ENCODE peak calls at places on chromosomes 4 and X, in ten cellular contexts. C, N, Q, T, W, U, F, A, Y and E are unnamed samples.

GRCh38 chr4:125097729-125098128 is 217.0 kb upstream of the FAT4 start:
- DNase-seq in C (no peak), N (no peak), Q (no peak), T (peak), W (no peak), U (no peak), F (no peak), A (peak), Y (no peak), E (no peak)

GRCh38 chr4:173748353-173748752 is 218.3 kb upstream of the HAND2 start:
- DNase-seq in C (no peak), N (no peak), Q (no peak), T (peak), W (no peak), U (no peak), F (no peak), A (no peak), Y (no peak), E (no peak)

GRCh38 chr4:1542516-1543320 is 136.5 kb upstream of the NKX1-1 start:
- DNase-seq in C (no peak), N (no peak), Q (no peak), T (no peak), W (no peak), U (no peak), F (no peak), A (no peak), Y (no peak), E (no peak)

GRCh38 chr4:102493794-102494193 is 7.4 kb upstream of the NFKB1 start:
- DNase-seq in C (no peak), N (no peak), Q (no peak), T (no peak), W (no peak), U (no peak), F (no peak), A (no peak), Y (no peak), E (no peak)

GRCh38 chr4:153788419-153789276 is at the start of gene SFRP2:
- DNase-seq in C (no peak), N (no peak), Q (no peak), T (no peak), W (no peak), U (no peak), F (peak), A (no peak), Y (no peak), E (no peak)

GRCh38 chrX:139875831-139876230 is 57.0 kb downstream of the ATP11C start:
- DNase-seq in C (no peak), N (no peak), Q (no peak), T (no peak), W (no peak), U (no peak), F (no peak), A (peak), Y (no peak), E (no peak)

GRCh38 chr4:81194286-81194685 is 20.7 kb downstream of the PRKG2 start:
- DNase-seq in C (no peak), N (no peak), Q (no peak), T (no peak), W (no peak), U (no peak), F (no peak), A (no peak), Y (no peak), E (no peak)

GRCh38 chr4:79241846-79242245 is 84.0 kb downstream of the NAA11 start:
- DNase-seq in C (no peak), N (no peak), Q (peak), T (peak), W (no peak), U (no peak), F (no peak), A (peak), Y (no peak), E (peak)

GRCh38 chrX:81900522-81900921 is 698.6 kb downstream of the SH3BGRL start:
- DNase-seq in C (no peak), N (no peak), Q (no peak), T (no peak), W (no peak), U (no peak), F (no peak), A (no peak), Y (no peak), E (no peak)

GRCh38 chr4:81454498-81454897 is 17.2 kb downstream of the RASGEF1B start:
- DNase-seq in C (peak), N (no peak), Q (no peak), T (peak), W (no peak), U (no peak), F (peak), A (peak), Y (no peak), E (peak)

GRCh38 chrX:129759576-129760061 is 20.1 kb upstream of the SASH3 start:
- DNase-seq in C (peak), N (peak), Q (no peak), T (peak), W (no peak), U (peak), F (peak), A (peak), Y (no peak), E (peak)

GRCh38 chrX:46626566-46626965 is 53.0 kb downstream of the CHST7 start:
- DNase-seq in C (no peak), N (no peak), Q (no peak), T (no peak), W (no peak), U (no peak), F (peak), A (no peak), Y (no peak), E (no peak)

GRCh38 chrX:133655262-133655913 is 240.1 kb upstream of the GPC4 start:
- DNase-seq in C (no peak), N (no peak), Q (no peak), T (no peak), W (no peak), U (no peak), F (no peak), A (peak), Y (no peak), E (no peak)

GRCh38 chrX:140425712-140426395 is 79.0 kb downstream of the SOX3 start:
- DNase-seq in C (no peak), N (no peak), Q (no peak), T (no peak), W (no peak), U (no peak), F (no peak), A (peak), Y (no peak), E (no peak)

GRCh38 chr4:83662204-83662603 is 126.3 kb downstream of the GPAT3 start:
- DNase-seq in C (no peak), N (no peak), Q (no peak), T (no peak), W (no peak), U (no peak), F (no peak), A (no peak), Y (no peak), E (no peak)

GRCh38 chr4:5824635-5825034 is 68.3 kb downstream of the CRMP1 start:
- DNase-seq in C (peak), N (no peak), Q (no peak), T (peak), W (no peak), U (peak), F (no peak), A (peak), Y (peak), E (peak)

GRCh38 chr4:25859429-25860148 is 3.2 kb downstream of the SEL1L3 start:
- DNase-seq in C (no peak), N (no peak), Q (no peak), T (no peak), W (no peak), U (no peak), F (no peak), A (peak), Y (no peak), E (peak)

GRCh38 chrX:110317079-110317819 is 636 bp downstream of the AMMECR1 start:
- DNase-seq in C (peak), N (no peak), Q (no peak), T (peak), W (peak), U (peak), F (peak), A (no peak), Y (peak), E (peak)

GRCh38 chr4:54567327-54567726 is 90.4 kb upstream of the KIT start:
- DNase-seq in C (no peak), N (no peak), Q (no peak), T (no peak), W (no peak), U (no peak), F (no peak), A (no peak), Y (no peak), E (no peak)

GRCh38 chr4:38967260-38968095 is 64.7 kb downstream of the TMEM156 start:
- DNase-seq in C (peak), N (no peak), Q (no peak), T (peak), W (no peak), U (no peak), F (no peak), A (peak), Y (no peak), E (peak)

GRCh38 chrX:123860506-123860840 is 620 bp downstream of the XIAP start:
- DNase-seq in C (no peak), N (peak), Q (peak), T (peak), W (no peak), U (no peak), F (no peak), A (no peak), Y (no peak), E (no peak)

GRCh38 chrX:106802063-106802387 is 448 bp upstream of the TBC1D8B start:
- DNase-seq in C (no peak), N (no peak), Q (no peak), T (peak), W (no peak), U (no peak), F (no peak), A (peak), Y (no peak), E (no peak)

GRCh38 chr4:60992037-60992436 is 208.1 kb upstream of the ADGRL3 start:
- DNase-seq in C (no peak), N (no peak), Q (no peak), T (peak), W (no peak), U (no peak), F (no peak), A (peak), Y (no peak), E (peak)

GRCh38 chrX:73214366-73215094 is at the start of gene NAP1L2:
- DNase-seq in C (no peak), N (peak), Q (no peak), T (no peak), W (no peak), U (no peak), F (peak), A (peak), Y (no peak), E (peak)

GRCh38 chrX:22974616-22975015 is 25.1 kb upstream of the DDX53 start:
- DNase-seq in C (no peak), N (no peak), Q (no peak), T (no peak), W (no peak), U (no peak), F (no peak), A (peak), Y (no peak), E (no peak)

GRCh38 chr4:39410415-39410814 is 3.7 kb downstream of the KLB start:
- DNase-seq in C (no peak), N (no peak), Q (no peak), T (peak), W (no peak), U (no peak), F (no peak), A (no peak), Y (no peak), E (no peak)

GRCh38 chr4:123405212-123405856 is 8.7 kb downstream of the SPRY1 start:
- DNase-seq in C (no peak), N (no peak), Q (no peak), T (no peak), W (no peak), U (no peak), F (no peak), A (no peak), Y (no peak), E (no peak)

GRCh38 chr4:164748375-164748774 is 5.6 kb upstream of the SMIM31 start:
- DNase-seq in C (peak), N (no peak), Q (no peak), T (peak), W (no peak), U (no peak), F (no peak), A (peak), Y (no peak), E (no peak)

GRCh38 chr4:10333942-10334341 is 123.3 kb downstream of the ZNF518B start:
- DNase-seq in C (no peak), N (no peak), Q (no peak), T (no peak), W (no peak), U (no peak), F (no peak), A (no peak), Y (no peak), E (no peak)

GRCh38 chr4:27176400-27176799 is 315.8 kb downstream of the STIM2 start:
- DNase-seq in C (peak), N (no peak), Q (peak), T (peak), W (no peak), U (no peak), F (no peak), A (peak), Y (no peak), E (no peak)

GRCh38 chr4:25628441-25628840 is 27.2 kb upstream of the SLC34A2 start:
- DNase-seq in C (no peak), N (no peak), Q (no peak), T (no peak), W (no peak), U (no peak), F (no peak), A (peak), Y (no peak), E (no peak)

GRCh38 chr4:128228021-128228571 is 59.5 kb downstream of the PGRMC2 start:
- DNase-seq in C (no peak), N (no peak), Q (peak), T (no peak), W (no peak), U (no peak), F (no peak), A (peak), Y (no peak), E (no peak)

GRCh38 chr4:108834787-108835384 is 72.0 kb upstream of the ETNPPL start:
- DNase-seq in C (peak), N (no peak), Q (peak), T (peak), W (no peak), U (no peak), F (no peak), A (peak), Y (no peak), E (peak)

GRCh38 chr4:24456431-24456830 is 127.9 kb downstream of the DHX15 start:
- DNase-seq in C (no peak), N (no peak), Q (no peak), T (no peak), W (no peak), U (no peak), F (no peak), A (peak), Y (no peak), E (no peak)

GRCh38 chr4:86493460-86493859 is 100.7 kb upstream of the PTPN13 start:
- DNase-seq in C (no peak), N (no peak), Q (no peak), T (no peak), W (no peak), U (no peak), F (no peak), A (peak), Y (no peak), E (no peak)

GRCh38 chr4:98938386-98938785 is 9.5 kb upstream of the EIF4E start:
- DNase-seq in C (no peak), N (no peak), Q (no peak), T (peak), W (no peak), U (no peak), F (no peak), A (peak), Y (no peak), E (peak)

GRCh38 chr4:110005461-110006056 is 92.9 kb downstream of the EGF start:
- DNase-seq in C (peak), N (no peak), Q (peak), T (peak), W (no peak), U (peak), F (no peak), A (peak), Y (no peak), E (peak)

GRCh38 chr4:33948921-33949320 is 2295.4 kb downstream of the ARAP2 start:
- DNase-seq in C (no peak), N (no peak), Q (no peak), T (no peak), W (no peak), U (no peak), F (no peak), A (no peak), Y (no peak), E (no peak)